ENCODE peak calls at places on chromosomes 6 and 20, in five cellular contexts. One of them, this sample, is unnamed.

GRCh38 chr20:51043811-51044210 is 20.9 kb upstream of the KCNG1 start:
- DNase-seq in mammary epithelial cell: peak
- DNase-seq in fibroblast of pulmonary artery: no peak
- DNase-seq in Peyer's patch: no peak
- DNase-seq in AG04449: peak
- DNase-seq in this sample: no peak

GRCh38 chr6:83867527-83868161 is 8.2 kb downstream of the CYB5R4 start:
- DNase-seq in Peyer's patch: peak
- DNase-seq in mammary epithelial cell: peak
- DNase-seq in AG04449: peak
- DNase-seq in fibroblast of pulmonary artery: peak
- DNase-seq in this sample: peak

GRCh38 chr20:48717095-48717958 is 110.5 kb downstream of the PREX1 start:
- DNase-seq in mammary epithelial cell: no peak
- DNase-seq in Peyer's patch: peak
- DNase-seq in fibroblast of pulmonary artery: no peak
- DNase-seq in AG04449: no peak
- DNase-seq in this sample: no peak

GRCh38 chr6:33848498-33848897 is 44.7 kb upstream of the MLN start:
- DNase-seq in AG04449: no peak
- DNase-seq in Peyer's patch: no peak
- DNase-seq in fibroblast of pulmonary artery: no peak
- DNase-seq in mammary epithelial cell: no peak
- DNase-seq in this sample: no peak

GRCh38 chr6:149220882-149221773 is 96.4 kb upstream of the TAB2 start:
- DNase-seq in fibroblast of pulmonary artery: no peak
- DNase-seq in Peyer's patch: no peak
- DNase-seq in mammary epithelial cell: no peak
- DNase-seq in AG04449: no peak
- DNase-seq in this sample: no peak

GRCh38 chr6:107670792-107671199 is 153.3 kb downstream of the SCML4 start:
- DNase-seq in fibroblast of pulmonary artery: peak
- DNase-seq in Peyer's patch: peak
- DNase-seq in AG04449: no peak
- DNase-seq in mammary epithelial cell: peak
- DNase-seq in this sample: peak

GRCh38 chr6:26607434-26608230 is 10.9 kb downstream of the ABT1 start:
- DNase-seq in AG04449: no peak
- DNase-seq in mammary epithelial cell: peak
- DNase-seq in Peyer's patch: peak
- DNase-seq in fibroblast of pulmonary artery: peak
- DNase-seq in this sample: peak

GRCh38 chr20:43237651-43238050 is 47.9 kb upstream of the PTPRT start:
- DNase-seq in Peyer's patch: no peak
- DNase-seq in mammary epithelial cell: no peak
- DNase-seq in AG04449: no peak
- DNase-seq in fibroblast of pulmonary artery: no peak
- DNase-seq in this sample: no peak

GRCh38 chr6:1525364-1526038 is 84.2 kb upstream of the FOXC1 start:
- DNase-seq in fibroblast of pulmonary artery: no peak
- DNase-seq in mammary epithelial cell: no peak
- DNase-seq in Peyer's patch: no peak
- DNase-seq in AG04449: no peak
- DNase-seq in this sample: no peak

GRCh38 chr20:58688838-58689237 is 3.8 kb upstream of the NPEPL1 start:
- DNase-seq in mammary epithelial cell: no peak
- DNase-seq in fibroblast of pulmonary artery: peak
- DNase-seq in Peyer's patch: no peak
- DNase-seq in AG04449: no peak
- DNase-seq in this sample: no peak

GRCh38 chr6:21193790-21194189 is 399.8 kb upstream of the SOX4 start:
- DNase-seq in Peyer's patch: no peak
- DNase-seq in fibroblast of pulmonary artery: no peak
- DNase-seq in mammary epithelial cell: no peak
- DNase-seq in AG04449: no peak
- DNase-seq in this sample: no peak

GRCh38 chr20:4972506-4973251 is 28.6 kb downstream of the SLC23A2 start:
- DNase-seq in AG04449: no peak
- DNase-seq in fibroblast of pulmonary artery: no peak
- DNase-seq in Peyer's patch: no peak
- DNase-seq in mammary epithelial cell: no peak
- DNase-seq in this sample: no peak

GRCh38 chr6:1250489-1251197 is 61.3 kb upstream of the FOXQ1 start:
- DNase-seq in Peyer's patch: no peak
- DNase-seq in AG04449: no peak
- DNase-seq in mammary epithelial cell: no peak
- DNase-seq in fibroblast of pulmonary artery: no peak
- DNase-seq in this sample: peak

GRCh38 chr6:39076993-39077535 is 28.5 kb downstream of the GLP1R start:
- DNase-seq in AG04449: no peak
- DNase-seq in Peyer's patch: no peak
- DNase-seq in mammary epithelial cell: no peak
- DNase-seq in fibroblast of pulmonary artery: no peak
- DNase-seq in this sample: no peak

GRCh38 chr6:168333039-168333438 is 13.5 kb upstream of the DACT2 start:
- DNase-seq in mammary epithelial cell: no peak
- DNase-seq in AG04449: no peak
- DNase-seq in Peyer's patch: no peak
- DNase-seq in fibroblast of pulmonary artery: peak
- DNase-seq in this sample: peak
- TF ChIP-seq CTCF in mammary epithelial cell: no peak
- TF ChIP-seq CTCF in AG04449: no peak
- TF ChIP-seq CTCF in Peyer's patch: no peak
- TF ChIP-seq CTCF in fibroblast of pulmonary artery: peak
- TF ChIP-seq CTCF in this sample: peak

GRCh38 chr6:157908369-157909281 is 73.0 kb upstream of the SYNJ2 start:
- DNase-seq in AG04449: no peak
- DNase-seq in mammary epithelial cell: no peak
- DNase-seq in fibroblast of pulmonary artery: no peak
- DNase-seq in Peyer's patch: no peak
- DNase-seq in this sample: no peak

GRCh38 chr6:157904999-157905398 is 76.7 kb upstream of the SYNJ2 start:
- DNase-seq in AG04449: no peak
- DNase-seq in fibroblast of pulmonary artery: no peak
- DNase-seq in Peyer's patch: no peak
- DNase-seq in mammary epithelial cell: no peak
- DNase-seq in this sample: no peak

GRCh38 chr6:157906537-157907061 is 75.1 kb upstream of the SYNJ2 start:
- DNase-seq in fibroblast of pulmonary artery: no peak
- DNase-seq in Peyer's patch: no peak
- DNase-seq in mammary epithelial cell: no peak
- DNase-seq in AG04449: no peak
- DNase-seq in this sample: no peak

GRCh38 chr6:157907651-157908050 is 74.0 kb upstream of the SYNJ2 start:
- DNase-seq in Peyer's patch: no peak
- DNase-seq in fibroblast of pulmonary artery: no peak
- DNase-seq in mammary epithelial cell: no peak
- DNase-seq in AG04449: no peak
- DNase-seq in this sample: no peak

GRCh38 chr6:157905590-157906337 is 75.9 kb upstream of the SYNJ2 start:
- DNase-seq in AG04449: no peak
- DNase-seq in fibroblast of pulmonary artery: peak
- DNase-seq in Peyer's patch: no peak
- DNase-seq in mammary epithelial cell: no peak
- DNase-seq in this sample: no peak
- TF ChIP-seq CTCF in AG04449: no peak
- TF ChIP-seq CTCF in fibroblast of pulmonary artery: no peak
- TF ChIP-seq CTCF in Peyer's patch: no peak
- TF ChIP-seq CTCF in mammary epithelial cell: no peak
- TF ChIP-seq CTCF in this sample: no peak

GRCh38 chr20:45843506-45843905 is 9.9 kb downstream of the SNX21 start:
- DNase-seq in mammary epithelial cell: no peak
- DNase-seq in Peyer's patch: no peak
- DNase-seq in AG04449: no peak
- DNase-seq in fibroblast of pulmonary artery: no peak
- DNase-seq in this sample: no peak
- TF ChIP-seq CTCF in mammary epithelial cell: no peak
- TF ChIP-seq CTCF in Peyer's patch: no peak
- TF ChIP-seq CTCF in AG04449: no peak
- TF ChIP-seq CTCF in fibroblast of pulmonary artery: no peak
- TF ChIP-seq CTCF in this sample: no peak

DNA sequence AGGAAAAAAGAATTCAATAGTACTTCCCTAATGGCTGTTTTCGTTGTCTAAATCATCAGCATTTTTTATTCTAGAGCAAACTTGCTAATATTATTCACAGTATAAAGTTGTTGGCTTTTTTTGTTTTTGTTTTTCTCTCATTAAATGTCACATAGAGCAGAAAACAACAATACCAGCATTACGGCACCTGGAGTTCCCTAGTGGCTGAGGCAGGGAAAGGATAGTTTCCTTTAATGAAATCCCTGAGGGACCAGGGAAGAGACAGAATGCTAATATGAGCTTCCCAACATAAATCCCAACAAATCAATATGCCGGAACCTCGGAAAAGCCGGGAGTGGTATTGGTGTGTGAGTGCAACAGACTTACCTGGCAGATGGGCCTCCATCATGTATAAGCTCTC is 235.2 kb upstream of the ASCC3 start:
- DNase-seq in AG04449: no peak
- DNase-seq in Peyer's patch: no peak
- DNase-seq in fibroblast of pulmonary artery: no peak
- DNase-seq in mammary epithelial cell: no peak
- DNase-seq in this sample: no peak
- TF ChIP-seq CTCF in AG04449: no peak
- TF ChIP-seq CTCF in Peyer's patch: no peak
- TF ChIP-seq CTCF in fibroblast of pulmonary artery: no peak
- TF ChIP-seq CTCF in mammary epithelial cell: no peak
- TF ChIP-seq CTCF in this sample: no peak

DNA sequence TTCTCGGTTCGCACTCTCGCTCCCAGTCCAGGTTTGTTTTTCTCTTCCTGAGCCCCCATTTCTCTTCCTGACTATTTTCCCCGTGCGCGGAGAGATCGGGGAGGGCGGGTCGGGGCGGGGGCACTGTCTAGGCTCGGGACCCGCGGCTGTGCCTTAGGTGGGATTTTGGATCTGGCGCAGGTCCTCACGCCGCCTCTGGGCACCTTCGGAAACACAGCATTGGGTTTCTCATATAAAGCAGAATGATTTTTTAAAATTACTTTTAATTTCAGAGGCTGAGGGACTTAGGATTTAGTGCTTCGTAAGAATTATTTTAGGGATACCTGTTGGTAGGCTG is 324 bp downstream of the STX11 start:
- DNase-seq in fibroblast of pulmonary artery: peak
- DNase-seq in AG04449: no peak
- DNase-seq in Peyer's patch: peak
- DNase-seq in mammary epithelial cell: peak
- DNase-seq in this sample: no peak
- TF ChIP-seq CTCF in fibroblast of pulmonary artery: peak
- TF ChIP-seq CTCF in AG04449: no peak
- TF ChIP-seq CTCF in Peyer's patch: no peak
- TF ChIP-seq CTCF in mammary epithelial cell: peak
- TF ChIP-seq CTCF in this sample: peak

GRCh38 chr6:169930799-169931198 is 179.4 kb downstream of the ERMARD start:
- DNase-seq in fibroblast of pulmonary artery: no peak
- DNase-seq in AG04449: no peak
- DNase-seq in Peyer's patch: no peak
- DNase-seq in mammary epithelial cell: no peak
- DNase-seq in this sample: no peak
- TF ChIP-seq CTCF in fibroblast of pulmonary artery: no peak
- TF ChIP-seq CTCF in AG04449: no peak
- TF ChIP-seq CTCF in Peyer's patch: no peak
- TF ChIP-seq CTCF in mammary epithelial cell: peak
- TF ChIP-seq CTCF in this sample: no peak

DNA sequence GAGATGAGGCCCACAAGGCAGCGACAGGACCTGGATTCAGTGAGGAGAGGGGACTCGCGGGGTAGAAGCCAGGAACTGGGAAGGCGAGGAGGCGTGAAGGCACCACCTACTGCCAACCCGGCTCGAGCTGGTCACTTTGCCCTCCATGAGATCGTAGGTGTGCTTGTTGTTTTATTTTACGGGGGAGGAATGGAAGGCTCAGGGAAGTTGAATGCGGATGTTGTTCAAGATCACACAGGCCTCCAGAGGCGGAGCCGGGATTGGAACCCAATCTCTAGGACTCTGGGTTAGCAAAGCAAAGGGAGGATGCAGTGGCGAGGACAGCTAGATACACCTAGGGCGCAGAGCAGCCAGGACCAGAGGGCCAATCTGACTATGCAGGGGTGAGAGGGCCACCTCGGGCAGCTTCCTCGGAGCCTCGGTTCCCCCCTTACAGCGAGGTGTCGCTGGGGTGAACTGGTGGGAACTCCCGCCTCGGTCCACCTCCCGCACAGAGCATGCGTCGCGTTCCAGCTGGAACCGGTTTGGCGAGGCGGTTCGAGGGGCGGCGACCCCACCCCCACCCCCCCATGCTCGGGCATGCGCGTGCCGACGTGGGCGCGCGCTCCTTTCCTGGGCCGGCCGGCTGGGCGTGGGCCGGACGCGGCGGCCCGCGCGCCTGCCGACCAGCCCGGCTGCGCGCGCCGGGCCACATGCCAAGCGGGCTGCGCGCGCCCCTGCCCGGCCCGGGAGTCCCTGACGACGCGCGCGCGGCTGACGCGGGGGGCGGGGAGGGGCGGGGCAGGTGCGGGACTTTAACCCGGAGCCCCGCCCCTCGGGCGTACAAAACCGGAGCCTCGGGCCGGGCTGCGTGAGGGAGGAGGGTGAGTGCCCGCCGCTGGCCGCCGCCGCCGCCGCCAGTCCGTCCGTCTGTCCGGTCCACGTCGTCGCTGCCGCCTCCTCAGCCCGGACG is 80.4 kb upstream of the MYL9 start:
- DNase-seq in mammary epithelial cell: peak
- DNase-seq in AG04449: no peak
- DNase-seq in Peyer's patch: peak
- DNase-seq in fibroblast of pulmonary artery: peak
- DNase-seq in this sample: peak
- TF ChIP-seq CTCF in mammary epithelial cell: no peak
- TF ChIP-seq CTCF in AG04449: no peak
- TF ChIP-seq CTCF in Peyer's patch: no peak
- TF ChIP-seq CTCF in fibroblast of pulmonary artery: no peak
- TF ChIP-seq CTCF in this sample: no peak

DNA sequence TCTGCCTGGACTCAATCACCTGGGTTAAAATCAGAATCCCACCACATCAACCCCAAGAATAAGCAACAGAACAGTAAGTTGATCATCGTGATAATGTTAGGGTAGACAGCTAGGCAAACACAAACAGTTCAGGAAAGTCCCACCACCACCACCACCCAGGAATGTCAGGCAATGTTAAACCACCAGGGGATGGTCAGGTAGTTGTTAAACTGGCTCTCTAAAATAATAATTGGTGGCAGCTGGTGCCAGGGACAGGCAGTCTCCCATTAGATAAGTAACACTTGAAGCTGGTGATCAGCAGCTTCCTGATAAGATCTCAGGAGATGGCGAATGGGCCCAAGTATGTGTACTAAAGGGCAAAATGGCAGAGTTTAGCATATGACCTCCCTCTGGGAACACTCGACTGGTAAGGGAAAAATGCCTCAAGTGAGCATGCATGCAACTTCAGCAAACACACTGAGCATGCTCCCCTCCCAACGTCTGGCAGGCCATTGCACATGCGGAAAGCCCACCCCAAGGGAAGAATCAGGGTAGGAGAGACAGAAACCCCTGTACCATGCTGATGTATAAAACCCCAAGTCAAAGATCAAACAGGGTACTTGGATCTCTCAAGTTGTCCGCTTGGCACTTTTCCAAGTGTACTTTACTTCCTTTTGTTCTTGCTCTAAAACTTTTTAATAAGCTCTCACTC is 66.6 kb downstream of the IPCEF1 start:
- DNase-seq in fibroblast of pulmonary artery: no peak
- DNase-seq in AG04449: no peak
- DNase-seq in mammary epithelial cell: no peak
- DNase-seq in Peyer's patch: no peak
- DNase-seq in this sample: no peak
- TF ChIP-seq CTCF in fibroblast of pulmonary artery: no peak
- TF ChIP-seq CTCF in AG04449: no peak
- TF ChIP-seq CTCF in mammary epithelial cell: no peak
- TF ChIP-seq CTCF in Peyer's patch: no peak
- TF ChIP-seq CTCF in this sample: no peak

This sample was measured in colonic mucosa.